ENCODE peak calls at places on chromosomes 4 and X, in seven cellular contexts. Q is GM12892, V is SK-N-SH, X is K562, G is GM12878, K is HepG2, M is H1. P is an unnamed sample.

GRCh38 chr4:123235431-123235830 is 161.2 kb upstream of the SPRY1 start:
- DNase-seq in Q (no peak), V (no peak), X (no peak), G (no peak), K (no peak), M (no peak), P (no peak)

GRCh38 chr4:176425035-176425434 is 105.3 kb downstream of the SPCS3 start:
- DNase-seq in Q (no peak), V (no peak), X (no peak), G (no peak), K (no peak), M (no peak), P (no peak)

GRCh38 chr4:160375746-160376452 is 1273.0 kb downstream of the RAPGEF2 start:
- DNase-seq in Q (no peak), V (no peak), X (no peak), G (no peak), K (no peak), M (no peak), P (no peak)

GRCh38 chr4:48436318-48436717 is 46.8 kb upstream of the SLC10A4 start:
- DNase-seq in Q (no peak), V (no peak), X (no peak), G (no peak), K (no peak), M (no peak), P (no peak)

GRCh38 chrX:29662759-29663503 is 552.4 kb upstream of the MAGEB2 start:
- DNase-seq in Q (no peak), V (no peak), X (no peak), G (peak), K (peak), M (no peak), P (no peak)

GRCh38 chrX:98114026-98114425 is 1230.3 kb downstream of the RPA4 start:
- DNase-seq in Q (no peak), V (no peak), X (no peak), G (no peak), K (no peak), M (no peak), P (no peak)

GRCh38 chrX:619451-619811 is 11.2 kb upstream of the SHOX start:
- DNase-seq in Q (no peak), V (no peak), X (no peak), G (no peak), K (no peak), M (no peak), P (no peak)

GRCh38 chrX:136953867-136954787 is 73.6 kb upstream of the RBMX start:
- DNase-seq in Q (peak), V (peak), X (peak), G (peak), K (peak), M (peak), P (peak)

GRCh38 chrX:1147641-1148515 is 64.6 kb downstream of the CRLF2 start:
- DNase-seq in Q (no peak), V (no peak), X (no peak), G (no peak), K (no peak), M (no peak), P (no peak)

GRCh38 chr4:145912391-145912790 is 26.2 kb downstream of the ZNF827 start:
- DNase-seq in Q (no peak), V (no peak), X (no peak), G (no peak), K (no peak), M (no peak), P (no peak)

GRCh38 chr4:113978561-113979156 is 788 bp downstream of the ARSJ start:
- DNase-seq in Q (no peak), V (peak), X (no peak), G (no peak), K (no peak), M (no peak), P (no peak)

GRCh38 chr4:185270037-185270436 is 60.6 kb downstream of the SNX25 start:
- DNase-seq in Q (no peak), V (no peak), X (no peak), G (no peak), K (no peak), M (no peak), P (no peak)

GRCh38 chr4:185272232-185272631 is 62.8 kb downstream of the SNX25 start:
- DNase-seq in Q (no peak), V (no peak), X (no peak), G (no peak), K (peak), M (no peak), P (no peak)

GRCh38 chr4:185270885-185271284 is 61.5 kb downstream of the SNX25 start:
- DNase-seq in Q (no peak), V (no peak), X (no peak), G (no peak), K (no peak), M (no peak), P (no peak)

GRCh38 chr4:185265942-185266341 is 56.5 kb downstream of the SNX25 start:
- DNase-seq in Q (no peak), V (no peak), X (no peak), G (peak), K (no peak), M (no peak), P (no peak)

GRCh38 chr4:185269286-185269685 is 59.9 kb downstream of the SNX25 start:
- DNase-seq in Q (no peak), V (no peak), X (no peak), G (no peak), K (peak), M (no peak), P (no peak)
- TF ChIP-seq TAF1 in Q (no peak), V (no peak), X (no peak), G (no peak), K (no peak), M (no peak), P (no peak)

GRCh38 chr4:139039044-139039443 is 23.5 kb downstream of the NOCT start:
- DNase-seq in Q (no peak), V (no peak), X (no peak), G (no peak), K (no peak), M (no peak), P (no peak)

GRCh38 chr4:139035650-139036049 is 20.1 kb downstream of the NOCT start:
- DNase-seq in Q (no peak), V (no peak), X (no peak), G (no peak), K (no peak), M (no peak), P (no peak)

DNA sequence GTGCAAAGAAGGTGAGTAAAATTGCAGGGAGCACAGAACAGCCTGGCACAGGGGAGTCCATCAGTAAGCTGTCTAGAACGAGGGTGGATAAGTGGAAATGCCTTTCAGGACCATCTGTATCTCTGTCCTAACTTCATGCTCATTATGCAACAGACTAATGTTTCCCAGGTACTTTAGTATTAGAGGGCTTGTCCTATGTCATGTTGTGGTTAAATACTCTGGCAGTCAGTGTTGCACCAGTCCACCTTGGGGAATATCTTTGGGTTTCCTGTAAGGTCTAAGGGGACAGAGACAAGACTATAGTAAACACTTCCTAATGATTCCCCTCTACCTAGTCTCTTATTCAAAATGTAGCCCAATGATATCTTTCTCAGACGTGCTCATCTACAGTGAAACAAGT is 21.3 kb downstream of the NOCT start:
- DNase-seq in Q (no peak), V (no peak), X (no peak), G (no peak), K (no peak), M (no peak), P (no peak)
- TF ChIP-seq TAF1 in Q (no peak), V (no peak), X (no peak), G (no peak), K (no peak), M (no peak), P (no peak)

DNA sequence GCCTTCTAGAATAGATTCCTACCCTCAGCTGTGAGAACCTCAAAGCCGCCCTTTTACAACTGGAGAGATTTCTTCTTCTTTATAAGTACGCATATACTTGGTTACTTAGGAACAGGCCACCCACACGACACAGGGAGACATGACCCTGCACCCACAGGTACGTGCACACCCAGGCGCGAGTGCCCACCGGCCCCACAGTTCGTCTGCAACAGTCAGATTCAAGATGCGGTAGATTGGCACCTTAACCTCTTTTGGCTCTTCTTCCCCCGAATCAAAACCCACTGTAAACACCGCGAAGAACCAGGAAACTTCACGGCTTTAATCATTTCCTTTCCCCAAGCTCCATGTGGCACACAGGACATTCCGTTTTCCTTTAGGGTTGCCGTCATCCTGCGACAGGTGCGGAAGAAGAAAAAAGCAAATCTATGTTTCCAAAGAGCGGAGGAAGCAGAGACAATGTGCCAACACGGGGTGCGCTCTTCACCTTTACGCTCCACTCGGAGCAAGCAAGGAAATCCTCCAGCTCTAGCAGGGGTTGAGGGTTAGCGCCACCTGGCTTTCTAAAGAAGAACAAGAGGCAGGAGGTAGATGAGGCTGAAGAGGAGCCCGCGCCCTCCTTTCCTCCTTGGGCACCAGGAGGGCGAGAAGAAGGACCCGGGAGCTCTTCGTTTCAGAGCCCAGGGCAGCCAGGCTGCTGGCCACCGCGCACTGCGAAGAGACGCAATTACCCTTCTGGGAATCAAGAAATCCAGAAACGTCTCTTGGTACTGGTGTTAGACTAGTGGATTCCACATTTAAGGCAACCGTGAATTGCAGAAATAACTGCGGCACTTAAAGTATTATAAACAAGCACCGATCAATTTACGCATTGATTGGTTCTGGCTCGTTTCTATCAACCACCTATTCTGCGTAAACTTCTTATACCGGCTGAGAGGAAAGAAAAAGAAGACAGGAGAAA is 35.7 kb downstream of the HAND2 start:
- DNase-seq in Q (no peak), V (no peak), X (peak), G (peak), K (peak), M (peak), P (no peak)
- TF ChIP-seq TAF1 in Q (no peak), V (no peak), X (no peak), G (no peak), K (no peak), M (no peak), P (no peak)

GRCh38 chrX:39320165-39320564 is 518.9 kb downstream of the MID1IP1 start:
- DNase-seq in Q (no peak), V (no peak), X (no peak), G (no peak), K (no peak), M (no peak), P (no peak)
- TF ChIP-seq TAF1 in Q (no peak), V (no peak), X (no peak), G (no peak), K (no peak), M (no peak), P (no peak)

DNA sequence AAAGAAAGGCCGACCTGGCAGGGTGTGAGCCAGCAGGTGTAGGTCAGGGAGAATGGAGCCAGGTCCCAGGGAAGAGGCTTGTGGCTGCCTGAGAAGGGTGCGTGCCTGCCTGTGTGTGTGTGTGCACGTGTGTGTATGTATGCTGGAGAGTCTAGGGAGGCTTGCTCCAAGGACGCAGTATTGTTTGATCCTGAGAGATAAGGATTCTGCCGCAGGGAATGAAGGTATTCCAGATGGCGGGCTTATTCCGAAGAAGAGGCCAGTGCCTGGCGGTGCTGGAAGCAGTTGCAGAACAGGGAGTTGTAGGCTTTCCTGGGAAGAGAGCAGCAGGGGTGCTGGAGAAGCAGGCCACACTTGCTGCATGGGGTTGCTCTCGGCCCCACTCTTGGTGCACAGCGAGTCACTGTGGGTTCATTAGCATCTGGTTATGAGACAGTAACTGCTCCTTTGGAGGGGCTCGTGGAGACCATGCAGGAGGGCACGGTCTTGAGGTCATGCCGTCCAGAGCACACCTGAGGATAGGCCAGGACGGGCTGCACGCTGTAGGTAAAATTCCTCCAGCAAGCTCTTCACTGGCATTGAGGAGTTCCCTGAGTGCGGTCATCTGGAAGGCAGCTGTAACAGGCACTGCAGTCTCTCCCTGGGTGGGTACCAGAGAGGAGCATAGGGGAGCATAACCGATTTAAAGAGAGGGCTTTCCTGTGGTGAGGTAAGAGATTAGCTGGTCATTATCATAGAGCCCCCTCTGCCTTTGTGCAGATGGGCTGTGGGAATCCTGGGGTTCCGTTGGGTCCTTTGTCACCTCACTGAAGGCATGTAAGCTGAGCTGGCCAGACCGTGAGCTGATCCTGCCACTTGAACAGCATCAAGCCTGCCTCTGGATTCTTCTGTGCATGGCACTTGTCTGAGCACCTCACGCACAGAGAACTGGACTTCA is 29.9 kb upstream of the MSANTD1 start:
- DNase-seq in Q (no peak), V (peak), X (no peak), G (no peak), K (no peak), M (no peak), P (no peak)
- TF ChIP-seq TAF1 in Q (no peak), V (no peak), X (no peak), G (no peak), K (no peak), M (no peak), P (no peak)

GRCh38 chrX:119063428-119063827 is 9.4 kb upstream of the CT47C1 start:
- DNase-seq in Q (no peak), V (no peak), X (no peak), G (no peak), K (no peak), M (no peak), P (no peak)

GRCh38 chrX:119067023-119067739 is 5.6 kb upstream of the CT47C1 start:
- DNase-seq in Q (no peak), V (peak), X (peak), G (no peak), K (peak), M (no peak), P (no peak)

GRCh38 chrX:119062750-119063374 is 9.9 kb upstream of the CT47C1 start:
- DNase-seq in Q (no peak), V (no peak), X (peak), G (no peak), K (no peak), M (no peak), P (no peak)
- TF ChIP-seq TAF1 in Q (no peak), V (no peak), X (no peak), G (no peak), K (no peak), M (no peak), P (no peak)

DNA sequence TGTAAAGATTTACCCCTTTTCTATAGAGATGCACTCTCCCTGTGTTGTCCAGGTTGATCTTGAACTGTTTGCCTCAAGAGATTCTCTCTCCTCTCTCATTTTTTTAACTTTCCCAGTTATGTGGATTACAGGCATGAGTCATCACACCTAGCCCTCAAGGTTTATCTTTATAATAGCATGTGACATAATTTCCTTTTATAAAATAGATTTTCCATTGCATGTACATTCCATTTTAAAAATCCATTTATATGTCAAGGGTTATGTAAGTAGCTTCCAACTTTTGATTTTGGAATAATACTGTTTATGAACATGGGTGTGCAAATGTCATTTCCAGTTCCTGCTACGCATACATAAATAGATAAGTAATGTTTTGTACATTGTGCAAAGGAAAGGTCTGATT is 20.6 kb downstream of the ZNF721 start:
- DNase-seq in Q (no peak), V (no peak), X (no peak), G (no peak), K (no peak), M (no peak), P (no peak)
- TF ChIP-seq TAF1 in Q (no peak), V (no peak), X (no peak), G (no peak), K (no peak), M (no peak), P (no peak)

GRCh38 chrX:44874481-44875184 is 1.6 kb downstream of the KDM6A start:
- DNase-seq in Q (no peak), V (peak), X (peak), G (no peak), K (no peak), M (no peak), P (no peak)

GRCh38 chrX:44873415-44874270 is 655 bp downstream of the KDM6A start:
- DNase-seq in Q (peak), V (peak), X (peak), G (no peak), K (no peak), M (no peak), P (no peak)

GRCh38 chrX:44876767-44877166 is 3.8 kb downstream of the KDM6A start:
- DNase-seq in Q (no peak), V (no peak), X (no peak), G (no peak), K (no peak), M (no peak), P (no peak)

GRCh38 chrX:44875185-44875489 is 2.1 kb downstream of the KDM6A start:
- DNase-seq in Q (no peak), V (no peak), X (no peak), G (no peak), K (no peak), M (no peak), P (no peak)

GRCh38 chrX:44876076-44876475 is 3.1 kb downstream of the KDM6A start:
- DNase-seq in Q (no peak), V (no peak), X (no peak), G (no peak), K (no peak), M (no peak), P (no peak)
- TF ChIP-seq TAF1 in Q (no peak), V (no peak), X (no peak), G (no peak), K (no peak), M (no peak), P (no peak)

DNA sequence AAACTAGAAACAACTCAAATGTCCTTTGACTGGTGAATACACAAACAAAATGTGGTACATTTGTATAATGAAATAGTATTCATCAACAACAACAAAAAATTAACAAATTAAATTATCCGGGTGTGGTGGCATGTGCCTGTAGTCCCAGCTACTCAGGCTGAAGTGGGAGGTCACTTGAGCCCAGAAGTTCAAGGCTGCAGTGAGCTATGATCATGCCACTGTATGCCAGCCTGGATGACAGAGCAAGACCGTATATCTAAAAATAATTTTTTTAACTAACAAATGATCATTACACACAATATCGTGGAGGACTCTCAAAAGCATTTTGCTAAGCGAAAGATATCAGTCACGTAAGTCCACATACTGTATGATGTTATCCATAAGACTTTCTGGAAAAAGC is 71.6 kb upstream of the SORBS2 start:
- DNase-seq in Q (no peak), V (no peak), X (no peak), G (no peak), K (no peak), M (no peak), P (no peak)
- TF ChIP-seq TAF1 in Q (no peak), V (no peak), X (no peak), G (no peak), K (no peak), M (no peak), P (no peak)

DNA sequence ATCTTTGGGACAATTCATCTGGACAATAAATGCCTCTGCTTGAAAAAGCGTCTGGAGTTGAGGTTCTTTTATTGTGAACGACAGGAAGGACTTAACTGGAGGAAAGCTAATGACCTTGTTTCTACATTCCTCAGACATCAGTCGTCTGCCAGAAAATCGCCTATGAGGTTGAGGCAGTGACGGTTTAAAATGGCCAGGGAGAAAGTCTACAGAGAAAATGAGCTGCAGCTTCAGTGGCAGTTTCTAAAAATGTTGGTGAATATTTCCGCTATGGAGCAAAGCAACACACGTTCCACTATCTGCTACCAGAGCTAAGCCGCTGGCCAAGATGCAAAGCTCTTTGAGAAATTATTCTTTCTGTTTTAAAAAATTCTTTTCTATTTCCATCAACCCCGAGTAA is 116.9 kb upstream of the GALNT7 start:
- DNase-seq in Q (no peak), V (no peak), X (peak), G (no peak), K (no peak), M (no peak), P (no peak)
- TF ChIP-seq TAF1 in Q (no peak), V (no peak), X (no peak), G (no peak), K (no peak), M (no peak), P (no peak)